ENCODE peak calls at places on chromosomes 5 and 9, in seven cellular contexts. One of them, this sample, is unnamed.

GRCh38 chr9:131668439-131669233 is 71.2 kb downstream of the RAPGEF1 start:
- DNase-seq in HEK293T: no peak
- DNase-seq in stimulated activated CD4-positive, alpha-beta T cell treated with anti-CD3 and anti-CD28 coated beads, Interleukin-15, amount 100 ng/mL, for 1 hour: peak
- DNase-seq in astrocyte of the spinal cord: peak
- DNase-seq in body of pancreas: peak
- DNase-seq in upper lobe of left lung: peak
- DNase-seq in AG08396: peak
- DNase-seq in this sample: no peak

GRCh38 chr5:66661149-66661548 is 65.0 kb downstream of the MAST4 start:
- DNase-seq in HEK293T: no peak
- DNase-seq in stimulated activated CD4-positive, alpha-beta T cell treated with anti-CD3 and anti-CD28 coated beads, Interleukin-15, amount 100 ng/mL, for 1 hour: no peak
- DNase-seq in astrocyte of the spinal cord: peak
- DNase-seq in body of pancreas: peak
- DNase-seq in upper lobe of left lung: no peak
- DNase-seq in AG08396: peak
- DNase-seq in this sample: no peak

GRCh38 chr9:16417749-16418148 is 452.7 kb downstream of the BNC2 start:
- DNase-seq in HEK293T: no peak
- DNase-seq in stimulated activated CD4-positive, alpha-beta T cell treated with anti-CD3 and anti-CD28 coated beads, Interleukin-15, amount 100 ng/mL, for 1 hour: no peak
- DNase-seq in astrocyte of the spinal cord: peak
- DNase-seq in body of pancreas: no peak
- DNase-seq in upper lobe of left lung: no peak
- DNase-seq in AG08396: no peak
- DNase-seq in this sample: no peak

GRCh38 chr9:26292943-26293342 is 599.7 kb downstream of the CAAP1 start:
- DNase-seq in HEK293T: no peak
- DNase-seq in stimulated activated CD4-positive, alpha-beta T cell treated with anti-CD3 and anti-CD28 coated beads, Interleukin-15, amount 100 ng/mL, for 1 hour: no peak
- DNase-seq in astrocyte of the spinal cord: peak
- DNase-seq in body of pancreas: no peak
- DNase-seq in upper lobe of left lung: no peak
- DNase-seq in AG08396: peak
- DNase-seq in this sample: no peak

GRCh38 chr5:1648806-1649205 is 125.0 kb upstream of the LPCAT1 start:
- DNase-seq in HEK293T: no peak
- DNase-seq in stimulated activated CD4-positive, alpha-beta T cell treated with anti-CD3 and anti-CD28 coated beads, Interleukin-15, amount 100 ng/mL, for 1 hour: no peak
- DNase-seq in astrocyte of the spinal cord: peak
- DNase-seq in body of pancreas: no peak
- DNase-seq in upper lobe of left lung: no peak
- DNase-seq in AG08396: no peak
- DNase-seq in this sample: no peak

GRCh38 chr5:92969191-92969780 is 611.7 kb downstream of the NR2F1-AS1 start:
- DNase-seq in HEK293T: no peak
- DNase-seq in stimulated activated CD4-positive, alpha-beta T cell treated with anti-CD3 and anti-CD28 coated beads, Interleukin-15, amount 100 ng/mL, for 1 hour: no peak
- DNase-seq in astrocyte of the spinal cord: no peak
- DNase-seq in body of pancreas: no peak
- DNase-seq in upper lobe of left lung: no peak
- DNase-seq in AG08396: no peak
- DNase-seq in this sample: no peak

GRCh38 chr9:78286125-78286524 is 10.8 kb upstream of the PSAT1 start:
- DNase-seq in HEK293T: no peak
- DNase-seq in stimulated activated CD4-positive, alpha-beta T cell treated with anti-CD3 and anti-CD28 coated beads, Interleukin-15, amount 100 ng/mL, for 1 hour: no peak
- DNase-seq in astrocyte of the spinal cord: no peak
- DNase-seq in body of pancreas: no peak
- DNase-seq in upper lobe of left lung: no peak
- DNase-seq in AG08396: no peak
- DNase-seq in this sample: no peak

GRCh38 chr9:96050876-96051185 is 175.3 kb downstream of the ERCC6L2 start:
- DNase-seq in HEK293T: no peak
- DNase-seq in stimulated activated CD4-positive, alpha-beta T cell treated with anti-CD3 and anti-CD28 coated beads, Interleukin-15, amount 100 ng/mL, for 1 hour: no peak
- DNase-seq in astrocyte of the spinal cord: no peak
- DNase-seq in body of pancreas: no peak
- DNase-seq in upper lobe of left lung: no peak
- DNase-seq in AG08396: no peak
- DNase-seq in this sample: no peak

GRCh38 chr5:178465228-178465860 is 124.8 kb downstream of the COL23A1 start:
- DNase-seq in HEK293T: no peak
- DNase-seq in stimulated activated CD4-positive, alpha-beta T cell treated with anti-CD3 and anti-CD28 coated beads, Interleukin-15, amount 100 ng/mL, for 1 hour: no peak
- DNase-seq in astrocyte of the spinal cord: no peak
- DNase-seq in body of pancreas: no peak
- DNase-seq in upper lobe of left lung: no peak
- DNase-seq in AG08396: no peak
- DNase-seq in this sample: no peak

GRCh38 chr5:167057665-167058064 is 1233.8 kb upstream of the WWC1 start:
- DNase-seq in HEK293T: no peak
- DNase-seq in stimulated activated CD4-positive, alpha-beta T cell treated with anti-CD3 and anti-CD28 coated beads, Interleukin-15, amount 100 ng/mL, for 1 hour: no peak
- DNase-seq in astrocyte of the spinal cord: no peak
- DNase-seq in body of pancreas: no peak
- DNase-seq in upper lobe of left lung: no peak
- DNase-seq in AG08396: no peak
- DNase-seq in this sample: no peak

GRCh38 chr5:177094224-177095087 is 7.7 kb downstream of the FGFR4 start:
- DNase-seq in HEK293T: no peak
- DNase-seq in stimulated activated CD4-positive, alpha-beta T cell treated with anti-CD3 and anti-CD28 coated beads, Interleukin-15, amount 100 ng/mL, for 1 hour: no peak
- DNase-seq in astrocyte of the spinal cord: peak
- DNase-seq in body of pancreas: peak
- DNase-seq in upper lobe of left lung: peak
- DNase-seq in AG08396: peak
- DNase-seq in this sample: peak

GRCh38 chr5:39717186-39717897 is 292.6 kb upstream of the DAB2 start:
- DNase-seq in HEK293T: no peak
- DNase-seq in stimulated activated CD4-positive, alpha-beta T cell treated with anti-CD3 and anti-CD28 coated beads, Interleukin-15, amount 100 ng/mL, for 1 hour: no peak
- DNase-seq in astrocyte of the spinal cord: peak
- DNase-seq in body of pancreas: no peak
- DNase-seq in upper lobe of left lung: no peak
- DNase-seq in AG08396: no peak
- DNase-seq in this sample: no peak

GRCh38 chr5:90037646-90038045 is 371.9 kb downstream of the CETN3 start:
- DNase-seq in HEK293T: no peak
- DNase-seq in stimulated activated CD4-positive, alpha-beta T cell treated with anti-CD3 and anti-CD28 coated beads, Interleukin-15, amount 100 ng/mL, for 1 hour: no peak
- DNase-seq in astrocyte of the spinal cord: peak
- DNase-seq in body of pancreas: no peak
- DNase-seq in upper lobe of left lung: no peak
- DNase-seq in AG08396: no peak
- DNase-seq in this sample: no peak

GRCh38 chr5:173474881-173475287 is 141.6 kb downstream of the BOD1 start:
- DNase-seq in HEK293T: no peak
- DNase-seq in stimulated activated CD4-positive, alpha-beta T cell treated with anti-CD3 and anti-CD28 coated beads, Interleukin-15, amount 100 ng/mL, for 1 hour: no peak
- DNase-seq in astrocyte of the spinal cord: peak
- DNase-seq in body of pancreas: no peak
- DNase-seq in upper lobe of left lung: no peak
- DNase-seq in AG08396: peak
- DNase-seq in this sample: peak

GRCh38 chr5:75659791-75660453 is 48.7 kb downstream of the ANKDD1B start:
- DNase-seq in HEK293T: no peak
- DNase-seq in stimulated activated CD4-positive, alpha-beta T cell treated with anti-CD3 and anti-CD28 coated beads, Interleukin-15, amount 100 ng/mL, for 1 hour: no peak
- DNase-seq in astrocyte of the spinal cord: no peak
- DNase-seq in body of pancreas: no peak
- DNase-seq in upper lobe of left lung: no peak
- DNase-seq in AG08396: no peak
- DNase-seq in this sample: no peak

GRCh38 chr5:80239680-80240367 is 16.0 kb downstream of the SERINC5 start:
- DNase-seq in HEK293T: no peak
- DNase-seq in stimulated activated CD4-positive, alpha-beta T cell treated with anti-CD3 and anti-CD28 coated beads, Interleukin-15, amount 100 ng/mL, for 1 hour: no peak
- DNase-seq in astrocyte of the spinal cord: peak
- DNase-seq in body of pancreas: no peak
- DNase-seq in upper lobe of left lung: no peak
- DNase-seq in AG08396: no peak
- DNase-seq in this sample: no peak

GRCh38 chr5:141421489-141421855 is 621 bp downstream of the PCDHGA11 start:
- DNase-seq in HEK293T: no peak
- DNase-seq in stimulated activated CD4-positive, alpha-beta T cell treated with anti-CD3 and anti-CD28 coated beads, Interleukin-15, amount 100 ng/mL, for 1 hour: no peak
- DNase-seq in astrocyte of the spinal cord: no peak
- DNase-seq in body of pancreas: no peak
- DNase-seq in upper lobe of left lung: no peak
- DNase-seq in AG08396: no peak
- DNase-seq in this sample: no peak

GRCh38 chr5:43482490-43483064 is 1.1 kb downstream of the TMEM267 start:
- DNase-seq in HEK293T: no peak
- DNase-seq in stimulated activated CD4-positive, alpha-beta T cell treated with anti-CD3 and anti-CD28 coated beads, Interleukin-15, amount 100 ng/mL, for 1 hour: no peak
- DNase-seq in astrocyte of the spinal cord: peak
- DNase-seq in body of pancreas: no peak
- DNase-seq in upper lobe of left lung: no peak
- DNase-seq in AG08396: peak
- DNase-seq in this sample: no peak

GRCh38 chr5:5291357-5291756 is 131.1 kb upstream of the ICE1 start:
- DNase-seq in HEK293T: no peak
- DNase-seq in stimulated activated CD4-positive, alpha-beta T cell treated with anti-CD3 and anti-CD28 coated beads, Interleukin-15, amount 100 ng/mL, for 1 hour: no peak
- DNase-seq in astrocyte of the spinal cord: peak
- DNase-seq in body of pancreas: no peak
- DNase-seq in upper lobe of left lung: no peak
- DNase-seq in AG08396: no peak
- DNase-seq in this sample: no peak

GRCh38 chr9:129336601-129337286 is 158.7 kb upstream of the IER5L start:
- DNase-seq in HEK293T: no peak
- DNase-seq in stimulated activated CD4-positive, alpha-beta T cell treated with anti-CD3 and anti-CD28 coated beads, Interleukin-15, amount 100 ng/mL, for 1 hour: no peak
- DNase-seq in astrocyte of the spinal cord: peak
- DNase-seq in body of pancreas: peak
- DNase-seq in upper lobe of left lung: peak
- DNase-seq in AG08396: no peak
- DNase-seq in this sample: no peak

GRCh38 chr5:151427258-151427657 is 20.1 kb upstream of the SLC36A1 start:
- DNase-seq in HEK293T: no peak
- DNase-seq in stimulated activated CD4-positive, alpha-beta T cell treated with anti-CD3 and anti-CD28 coated beads, Interleukin-15, amount 100 ng/mL, for 1 hour: no peak
- DNase-seq in astrocyte of the spinal cord: no peak
- DNase-seq in body of pancreas: no peak
- DNase-seq in upper lobe of left lung: no peak
- DNase-seq in AG08396: no peak
- DNase-seq in this sample: peak

GRCh38 chr9:130463763-130464745 is 19.3 kb downstream of the ASS1 start:
- DNase-seq in HEK293T: no peak
- DNase-seq in stimulated activated CD4-positive, alpha-beta T cell treated with anti-CD3 and anti-CD28 coated beads, Interleukin-15, amount 100 ng/mL, for 1 hour: no peak
- DNase-seq in astrocyte of the spinal cord: no peak
- DNase-seq in body of pancreas: no peak
- DNase-seq in upper lobe of left lung: no peak
- DNase-seq in AG08396: no peak
- DNase-seq in this sample: no peak

GRCh38 chr9:16246785-16247184 is 623.7 kb downstream of the BNC2 start:
- DNase-seq in HEK293T: no peak
- DNase-seq in stimulated activated CD4-positive, alpha-beta T cell treated with anti-CD3 and anti-CD28 coated beads, Interleukin-15, amount 100 ng/mL, for 1 hour: no peak
- DNase-seq in astrocyte of the spinal cord: no peak
- DNase-seq in body of pancreas: no peak
- DNase-seq in upper lobe of left lung: no peak
- DNase-seq in AG08396: no peak
- DNase-seq in this sample: no peak

GRCh38 chr5:191036-191948 is at the start of gene LRRC14B:
- DNase-seq in HEK293T: no peak
- DNase-seq in stimulated activated CD4-positive, alpha-beta T cell treated with anti-CD3 and anti-CD28 coated beads, Interleukin-15, amount 100 ng/mL, for 1 hour: no peak
- DNase-seq in astrocyte of the spinal cord: no peak
- DNase-seq in body of pancreas: peak
- DNase-seq in upper lobe of left lung: no peak
- DNase-seq in AG08396: no peak
- DNase-seq in this sample: peak

GRCh38 chr9:133103183-133103986 is 17.7 kb downstream of the RALGDS start:
- DNase-seq in HEK293T: peak
- DNase-seq in stimulated activated CD4-positive, alpha-beta T cell treated with anti-CD3 and anti-CD28 coated beads, Interleukin-15, amount 100 ng/mL, for 1 hour: no peak
- DNase-seq in astrocyte of the spinal cord: peak
- DNase-seq in body of pancreas: peak
- DNase-seq in upper lobe of left lung: peak
- DNase-seq in AG08396: peak
- DNase-seq in this sample: peak

GRCh38 chr5:7146886-7147285 is 249.1 kb upstream of the ADCY2 start:
- DNase-seq in HEK293T: no peak
- DNase-seq in stimulated activated CD4-positive, alpha-beta T cell treated with anti-CD3 and anti-CD28 coated beads, Interleukin-15, amount 100 ng/mL, for 1 hour: no peak
- DNase-seq in astrocyte of the spinal cord: no peak
- DNase-seq in body of pancreas: peak
- DNase-seq in upper lobe of left lung: no peak
- DNase-seq in AG08396: no peak
- DNase-seq in this sample: peak

This sample was measured in trophoblast cell.